ENCODE peak calls at places on chromosome 3, in six cellular contexts. One of them, this sample, is unnamed.

GRCh38 chr3:160804762-160805161 is 48.7 kb downstream of the PPM1L start:
- DNase-seq in GM12878: no peak
- DNase-seq in HCT116: no peak
- DNase-seq in K562: no peak
- DNase-seq in HepG2: no peak
- DNase-seq in H1: no peak
- DNase-seq in this sample: no peak

GRCh38 chr3:195213639-195214315 is 57.2 kb downstream of the XXYLT1 start:
- DNase-seq in H1: no peak
- DNase-seq in K562: no peak
- DNase-seq in HepG2: no peak
- DNase-seq in GM12878: no peak
- DNase-seq in HCT116: no peak
- DNase-seq in this sample: no peak

GRCh38 chr3:188151438-188151837 is 2.5 kb upstream of the LPP start:
- DNase-seq in GM12878: no peak
- DNase-seq in HCT116: no peak
- DNase-seq in HepG2: no peak
- DNase-seq in H1: no peak
- DNase-seq in K562: no peak
- DNase-seq in this sample: no peak

GRCh38 chr3:124268355-124268754 is 276.4 kb upstream of the ROPN1 start:
- DNase-seq in HepG2: no peak
- DNase-seq in H1: no peak
- DNase-seq in K562: no peak
- DNase-seq in HCT116: no peak
- DNase-seq in GM12878: no peak
- DNase-seq in this sample: no peak

GRCh38 chr3:171565671-171566070 is 105.5 kb upstream of the TNIK start:
- DNase-seq in HepG2: peak; percentile 24
- DNase-seq in HCT116: no peak
- DNase-seq in K562: no peak
- DNase-seq in H1: no peak
- DNase-seq in GM12878: no peak
- DNase-seq in this sample: no peak

GRCh38 chr3:188134856-188135255 is 19.1 kb upstream of the LPP start:
- DNase-seq in GM12878: no peak
- DNase-seq in H1: no peak
- DNase-seq in HepG2: peak; percentile 56
- DNase-seq in K562: no peak
- DNase-seq in HCT116: no peak
- DNase-seq in this sample: no peak

GRCh38 chr3:172591171-172591605 is 68.0 kb upstream of the TNFSF10 start:
- DNase-seq in H1: no peak
- DNase-seq in GM12878: no peak
- DNase-seq in K562: peak; percentile 26
- DNase-seq in HCT116: no peak
- DNase-seq in HepG2: no peak
- DNase-seq in this sample: no peak

GRCh38 chr3:32195995-32196540 is 42.4 kb upstream of the CMTM8 start:
- DNase-seq in GM12878: no peak
- DNase-seq in HCT116: no peak
- DNase-seq in K562: no peak
- DNase-seq in HepG2: no peak
- DNase-seq in H1: no peak
- DNase-seq in this sample: no peak

DNA sequence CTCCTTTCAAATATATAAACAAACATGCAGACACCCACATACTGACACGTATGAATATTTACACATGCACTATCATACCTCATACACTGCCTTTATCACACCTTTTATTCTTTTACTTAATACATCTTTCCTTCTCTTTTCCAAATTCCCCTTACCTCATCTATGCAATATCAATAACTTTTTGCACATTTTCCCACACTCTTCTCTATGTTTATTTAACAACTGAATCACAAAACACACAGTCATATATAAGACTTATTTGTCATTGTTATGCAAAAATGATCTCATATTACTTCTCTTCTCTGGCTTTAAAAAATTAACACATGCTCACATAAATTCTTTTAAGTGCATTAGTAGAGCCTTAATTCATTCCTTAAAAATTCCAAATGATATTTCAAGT is 461.4 kb downstream of the DIPK2A start:
- DNase-seq in HepG2: no peak
- DNase-seq in GM12878: no peak
- DNase-seq in K562: no peak
- DNase-seq in H1: no peak
- DNase-seq in HCT116: no peak
- DNase-seq in this sample: no peak
- TF ChIP-seq ZNF274 in HepG2: no peak
- TF ChIP-seq ZNF274 in GM12878: no peak
- TF ChIP-seq ZNF274 in K562: no peak
- TF ChIP-seq ZNF274 in H1: no peak
- TF ChIP-seq ZNF274 in HCT116: no peak
- TF ChIP-seq ZNF274 in this sample: no peak

DNA sequence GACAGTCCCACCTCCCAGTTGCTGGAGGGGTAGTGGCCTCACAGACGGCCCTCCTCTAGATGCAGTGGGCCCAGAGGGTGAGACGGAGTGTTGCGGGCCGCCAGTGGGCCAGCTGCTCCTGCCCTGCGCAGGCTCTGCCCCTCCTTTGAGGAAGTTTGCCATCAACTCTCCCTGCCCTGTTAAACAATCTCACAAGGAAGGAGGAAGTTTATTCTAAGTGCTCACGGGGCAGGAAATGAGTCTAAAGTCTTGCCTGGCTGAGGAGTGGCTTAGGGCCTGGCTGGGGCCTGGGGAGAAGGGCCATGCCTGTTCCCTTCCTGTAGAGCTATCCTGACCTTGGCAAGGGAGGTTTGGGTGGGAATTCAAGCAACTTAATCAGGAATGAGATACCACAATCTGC is at the start of gene FAM3D:
- DNase-seq in GM12878: no peak
- DNase-seq in K562: no peak
- DNase-seq in HCT116: no peak
- DNase-seq in HepG2: no peak
- DNase-seq in H1: no peak
- DNase-seq in this sample: no peak
- TF ChIP-seq ZNF274 in GM12878: no peak
- TF ChIP-seq ZNF274 in K562: no peak
- TF ChIP-seq ZNF274 in HCT116: no peak
- TF ChIP-seq ZNF274 in HepG2: no peak
- TF ChIP-seq ZNF274 in H1: no peak
- TF ChIP-seq ZNF274 in this sample: no peak

GRCh38 chr3:89098964-89099585 is 8.3 kb upstream of the EPHA3 start:
- DNase-seq in K562: peak; percentile 34
- DNase-seq in H1: no peak
- DNase-seq in GM12878: no peak
- DNase-seq in HepG2: peak; percentile 31
- DNase-seq in HCT116: peak; percentile 7
- DNase-seq in this sample: peak; percentile 42
- TF ChIP-seq ZNF274 in K562: no peak
- TF ChIP-seq ZNF274 in H1: no peak
- TF ChIP-seq ZNF274 in GM12878: no peak
- TF ChIP-seq ZNF274 in HepG2: no peak
- TF ChIP-seq ZNF274 in HCT116: no peak
- TF ChIP-seq ZNF274 in this sample: no peak

DNA sequence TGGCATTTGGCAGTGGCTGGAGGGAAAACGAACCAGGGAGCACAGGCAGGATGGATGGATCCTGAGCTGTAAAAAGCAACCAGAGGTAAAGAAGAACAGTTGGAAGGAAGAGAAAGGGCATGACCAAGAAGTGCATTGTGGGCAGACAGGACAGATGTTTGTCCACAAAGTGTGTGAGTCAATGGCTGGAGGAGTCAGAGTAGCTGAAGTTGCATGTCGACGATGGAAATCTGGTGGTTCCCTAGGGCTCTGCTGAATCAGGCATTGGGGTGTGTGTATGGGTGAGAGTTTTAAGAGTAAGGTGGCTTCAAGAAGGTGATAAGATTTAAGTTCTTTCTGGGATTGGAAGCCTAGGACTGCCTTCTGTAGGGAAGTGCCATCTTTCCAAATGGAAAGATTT is 214.0 kb upstream of the BHLHE40 start:
- DNase-seq in HCT116: no peak
- DNase-seq in H1: no peak
- DNase-seq in GM12878: no peak
- DNase-seq in K562: no peak
- DNase-seq in HepG2: no peak
- DNase-seq in this sample: no peak
- TF ChIP-seq ZNF274 in HCT116: no peak
- TF ChIP-seq ZNF274 in H1: no peak
- TF ChIP-seq ZNF274 in GM12878: no peak
- TF ChIP-seq ZNF274 in K562: no peak
- TF ChIP-seq ZNF274 in HepG2: no peak
- TF ChIP-seq ZNF274 in this sample: no peak